ENCODE peak calls at places on chromosomes 5 and 9, in five cellular contexts. One of them, this sample, is unnamed.

GRCh38 chr9:130661461-130662098 is 2.8 kb upstream of the PRDM12 start:
- DNase-seq in K562: no peak
- DNase-seq in transverse colon: no peak
- DNase-seq in stomach: no peak
- DNase-seq in A549: no peak
- DNase-seq in this sample: no peak

GRCh38 chr5:16936150-16937022 is at the start of gene MYO10:
- DNase-seq in K562: peak
- DNase-seq in transverse colon: peak
- DNase-seq in stomach: peak
- DNase-seq in A549: peak
- DNase-seq in this sample: peak

GRCh38 chr5:88675758-88676636 is 207.0 kb downstream of the MEF2C start:
- DNase-seq in K562: peak
- DNase-seq in transverse colon: peak
- DNase-seq in stomach: no peak
- DNase-seq in A549: peak
- DNase-seq in this sample: no peak

GRCh38 chr5:32713396-32714381 is 2.6 kb downstream of the NPR3 start:
- DNase-seq in K562: no peak
- DNase-seq in transverse colon: peak
- DNase-seq in stomach: no peak
- DNase-seq in A549: no peak
- DNase-seq in this sample: no peak

GRCh38 chr5:149581931-149582768 is 852 bp downstream of the ARHGEF37 start:
- DNase-seq in K562: no peak
- DNase-seq in transverse colon: peak
- DNase-seq in stomach: peak
- DNase-seq in A549: no peak
- DNase-seq in this sample: no peak

GRCh38 chr5:119398713-119399492 is 43.1 kb downstream of the TNFAIP8 start:
- DNase-seq in K562: no peak
- DNase-seq in transverse colon: peak
- DNase-seq in stomach: peak
- DNase-seq in A549: no peak
- DNase-seq in this sample: peak

GRCh38 chr9:27491164-27491563 is 32.9 kb upstream of the IFNK start:
- DNase-seq in K562: no peak
- DNase-seq in transverse colon: no peak
- DNase-seq in stomach: no peak
- DNase-seq in A549: no peak
- DNase-seq in this sample: no peak

GRCh38 chr5:151384106-151384505 is 36.7 kb upstream of the SLC36A2 start:
- DNase-seq in K562: no peak
- DNase-seq in transverse colon: no peak
- DNase-seq in stomach: no peak
- DNase-seq in A549: no peak
- DNase-seq in this sample: no peak

GRCh38 chr9:37626708-37627293 is 24.0 kb upstream of the FRMPD1 start:
- DNase-seq in K562: no peak
- DNase-seq in transverse colon: no peak
- DNase-seq in stomach: no peak
- DNase-seq in A549: no peak
- DNase-seq in this sample: no peak

GRCh38 chr9:77827104-77827784 is 179.1 kb upstream of the GNA14 start:
- DNase-seq in K562: peak
- DNase-seq in transverse colon: no peak
- DNase-seq in stomach: no peak
- DNase-seq in A549: no peak
- DNase-seq in this sample: no peak

GRCh38 chr9:110911659-110912473 is 126.4 kb downstream of the LPAR1 start:
- DNase-seq in K562: no peak
- DNase-seq in transverse colon: no peak
- DNase-seq in stomach: no peak
- DNase-seq in A549: no peak
- DNase-seq in this sample: peak

GRCh38 chr9:91379461-91379860 is 17.7 kb upstream of the AUH start:
- DNase-seq in K562: no peak
- DNase-seq in transverse colon: no peak
- DNase-seq in stomach: no peak
- DNase-seq in A549: no peak
- DNase-seq in this sample: no peak

GRCh38 chr9:92745881-92746280 is 18.8 kb downstream of the BICD2 start:
- DNase-seq in K562: no peak
- DNase-seq in transverse colon: no peak
- DNase-seq in stomach: no peak
- DNase-seq in A549: no peak
- DNase-seq in this sample: no peak

GRCh38 chr5:9376363-9377117 is 169.3 kb downstream of the SEMA5A start:
- DNase-seq in K562: no peak
- DNase-seq in transverse colon: no peak
- DNase-seq in stomach: no peak
- DNase-seq in A549: no peak
- DNase-seq in this sample: no peak

GRCh38 chr5:44862808-44863207 is 54.1 kb downstream of the MRPS30 start:
- DNase-seq in K562: no peak
- DNase-seq in transverse colon: no peak
- DNase-seq in stomach: no peak
- DNase-seq in A549: peak
- DNase-seq in this sample: no peak

GRCh38 chr5:177455661-177456590 is 9.3 kb downstream of the PRR7 start:
- DNase-seq in K562: peak
- DNase-seq in transverse colon: peak
- DNase-seq in stomach: peak
- DNase-seq in A549: peak
- DNase-seq in this sample: peak

GRCh38 chr5:177452688-177453638 is 6.3 kb downstream of the PRR7 start:
- DNase-seq in K562: no peak
- DNase-seq in transverse colon: no peak
- DNase-seq in stomach: no peak
- DNase-seq in A549: no peak
- DNase-seq in this sample: no peak

GRCh38 chr5:177453852-177454396 is 7.3 kb downstream of the PRR7 start:
- DNase-seq in K562: no peak
- DNase-seq in transverse colon: peak
- DNase-seq in stomach: no peak
- DNase-seq in A549: no peak
- DNase-seq in this sample: no peak

GRCh38 chr5:177455036-177455660 is 8.5 kb downstream of the PRR7 start:
- DNase-seq in K562: peak
- DNase-seq in transverse colon: peak
- DNase-seq in stomach: peak
- DNase-seq in A549: peak
- DNase-seq in this sample: peak

DNA sequence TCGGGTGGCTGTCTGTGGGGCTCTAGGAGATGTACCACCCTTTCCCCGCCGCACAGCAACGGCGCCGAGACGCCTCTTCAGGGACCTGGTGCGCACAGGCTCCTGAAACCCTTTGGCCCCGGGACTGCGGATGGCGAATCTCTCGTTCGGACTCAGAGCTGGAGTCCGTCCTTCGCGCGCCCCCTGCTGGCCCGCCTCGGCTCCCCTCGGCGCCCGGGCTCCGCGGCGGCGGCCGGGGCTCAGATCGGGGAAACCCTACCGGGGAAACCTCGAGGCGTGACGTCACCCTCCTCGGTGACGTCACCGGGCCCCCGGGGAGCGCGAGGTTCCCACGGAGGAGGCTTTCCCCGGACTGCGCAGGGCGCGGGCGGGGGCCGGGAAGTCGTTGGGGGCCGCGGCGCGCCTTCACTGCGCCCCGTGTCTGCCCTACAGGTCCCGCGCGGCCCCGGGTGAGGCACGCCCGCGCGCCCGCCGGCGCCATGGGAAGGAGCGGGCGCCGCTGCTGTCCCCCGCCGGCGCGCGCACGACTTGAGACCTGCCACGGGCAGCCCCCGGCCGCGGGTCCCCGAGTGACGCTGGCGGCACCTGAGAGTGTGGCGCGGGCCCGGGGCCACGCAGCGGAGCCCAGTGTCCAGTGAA is 7.9 kb downstream of the PRR7 start:
- DNase-seq in K562: peak
- DNase-seq in transverse colon: peak
- DNase-seq in stomach: peak
- DNase-seq in A549: peak
- DNase-seq in this sample: peak
- TF ChIP-seq POLR2A in K562: no peak
- TF ChIP-seq POLR2A in transverse colon: no peak
- TF ChIP-seq POLR2A in stomach: no peak
- TF ChIP-seq POLR2A in A549: no peak
- TF ChIP-seq POLR2A in this sample: peak

DNA sequence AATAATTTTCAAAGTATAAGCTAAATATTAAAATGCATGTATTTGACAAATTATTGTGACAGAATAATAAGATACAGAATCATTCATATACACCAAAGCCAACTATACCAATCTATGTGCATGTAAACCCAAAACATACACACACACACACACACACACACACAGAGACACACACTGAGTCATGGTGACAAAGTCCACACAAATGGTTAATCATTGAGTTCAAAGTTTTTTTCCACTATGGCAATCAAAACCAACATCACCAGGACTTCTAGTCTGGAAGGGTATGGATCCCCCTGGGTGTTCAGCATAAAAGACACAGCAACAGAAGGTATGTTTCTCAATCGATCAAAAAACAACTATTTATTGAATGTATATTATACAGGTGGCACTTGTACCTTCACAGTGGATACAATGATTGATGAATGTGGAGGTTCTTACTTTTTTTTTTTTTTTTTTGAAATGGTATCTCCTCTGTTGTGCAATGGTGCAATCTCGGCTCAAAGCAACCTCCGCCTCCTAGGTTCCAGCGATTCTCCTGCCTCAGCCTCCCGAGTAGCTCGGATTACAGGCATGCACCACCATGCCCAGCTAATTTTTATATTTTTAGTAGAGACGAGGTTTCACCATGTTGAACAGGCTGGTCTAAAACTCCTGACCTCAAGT is 137.0 kb downstream of the PDE4D start:
- DNase-seq in K562: no peak
- DNase-seq in transverse colon: peak
- DNase-seq in stomach: no peak
- DNase-seq in A549: no peak
- DNase-seq in this sample: no peak
- TF ChIP-seq EP300 in K562: no peak
- TF ChIP-seq EP300 in transverse colon: no peak
- TF ChIP-seq EP300 in stomach: no peak
- TF ChIP-seq EP300 in A549: no peak
- TF ChIP-seq EP300 in this sample: no peak

GRCh38 chr9:109506097-109506712 is 8.1 kb upstream of the PTPN3 start:
- DNase-seq in K562: no peak
- DNase-seq in transverse colon: no peak
- DNase-seq in stomach: no peak
- DNase-seq in A549: no peak
- DNase-seq in this sample: no peak
- TF ChIP-seq POLR2A in K562: no peak
- TF ChIP-seq POLR2A in transverse colon: no peak
- TF ChIP-seq POLR2A in stomach: no peak
- TF ChIP-seq POLR2A in A549: no peak
- TF ChIP-seq POLR2A in this sample: no peak

DNA sequence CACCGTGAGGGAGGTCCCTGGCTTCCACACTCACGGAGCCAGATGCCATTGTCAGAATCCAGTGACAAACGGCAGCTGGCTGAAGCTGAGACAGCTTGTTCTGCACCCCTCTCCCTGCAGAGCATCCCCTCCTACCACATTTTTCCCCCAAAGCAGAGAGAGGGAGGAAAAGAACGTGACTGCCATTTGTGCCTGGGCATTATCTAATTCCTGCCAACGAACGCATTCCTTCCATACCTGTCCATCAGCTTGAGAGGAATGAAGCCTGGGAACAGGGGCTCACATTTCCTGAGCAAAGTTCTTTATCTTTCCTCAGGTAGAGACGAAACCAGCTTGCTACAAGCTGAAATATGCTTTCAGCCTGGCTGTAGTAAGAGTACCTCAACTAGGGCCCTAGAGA is 175.4 kb downstream of the SLIT3 start:
- DNase-seq in K562: no peak
- DNase-seq in transverse colon: no peak
- DNase-seq in stomach: no peak
- DNase-seq in A549: no peak
- DNase-seq in this sample: no peak
- TF ChIP-seq EP300 in K562: no peak
- TF ChIP-seq EP300 in transverse colon: no peak
- TF ChIP-seq EP300 in stomach: no peak
- TF ChIP-seq EP300 in A549: no peak
- TF ChIP-seq EP300 in this sample: no peak

GRCh38 chr5:58227858-58228257 is 232.0 kb downstream of the PLK2 start:
- DNase-seq in K562: no peak
- DNase-seq in transverse colon: no peak
- DNase-seq in stomach: no peak
- DNase-seq in A549: no peak
- DNase-seq in this sample: no peak

GRCh38 chr5:58231041-58231440 is 228.8 kb downstream of the PLK2 start:
- DNase-seq in K562: no peak
- DNase-seq in transverse colon: no peak
- DNase-seq in stomach: no peak
- DNase-seq in A549: no peak
- DNase-seq in this sample: no peak

GRCh38 chr5:58224661-58225060 is 235.2 kb downstream of the PLK2 start:
- DNase-seq in K562: no peak
- DNase-seq in transverse colon: no peak
- DNase-seq in stomach: no peak
- DNase-seq in A549: no peak
- DNase-seq in this sample: no peak

DNA sequence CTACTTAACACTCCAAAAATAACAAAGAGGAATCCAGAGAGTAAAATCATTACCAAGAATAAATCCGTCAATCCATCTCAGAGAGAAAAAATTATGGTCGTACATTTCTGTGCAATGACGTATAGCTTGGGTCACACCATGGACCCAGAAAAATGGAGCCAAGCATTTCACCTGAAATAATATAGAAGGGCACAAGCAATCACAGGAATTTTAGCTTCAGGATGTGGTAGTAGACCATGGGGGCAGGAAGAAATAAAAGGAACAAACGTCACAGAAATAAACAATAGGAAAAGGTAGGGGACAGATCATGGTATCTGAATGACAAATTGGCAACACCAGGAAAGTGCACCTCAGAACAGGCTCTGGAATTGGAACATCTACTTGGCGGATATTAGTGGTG is 231.0 kb downstream of the PLK2 start:
- DNase-seq in K562: no peak
- DNase-seq in transverse colon: no peak
- DNase-seq in stomach: no peak
- DNase-seq in A549: no peak
- DNase-seq in this sample: no peak
- TF ChIP-seq POLR2A in K562: no peak
- TF ChIP-seq POLR2A in transverse colon: no peak
- TF ChIP-seq POLR2A in stomach: no peak
- TF ChIP-seq POLR2A in A549: no peak
- TF ChIP-seq POLR2A in this sample: no peak

GRCh38 chr5:170628028-170628427 is 124.2 kb downstream of the KCNIP1 start:
- DNase-seq in K562: no peak
- DNase-seq in transverse colon: no peak
- DNase-seq in stomach: no peak
- DNase-seq in A549: no peak
- DNase-seq in this sample: no peak
- TF ChIP-seq EP300 in K562: no peak
- TF ChIP-seq EP300 in transverse colon: no peak
- TF ChIP-seq EP300 in stomach: no peak
- TF ChIP-seq EP300 in A549: no peak
- TF ChIP-seq EP300 in this sample: no peak

This sample was measured in ovary.